ENCODE peak calls at places on chromosomes 12 and 14, in ten cellular contexts. I, B, C, A, R, N, V, U, L and H are unnamed samples.

GRCh38 chr12:22334696-22335290 is at the start of gene ST8SIA1:
- DNase-seq in R (no peak), U (peak; percentile 72), V (peak; percentile 15), C (peak; percentile 72), I (no peak), A (peak; percentile 33), L (no peak), B (peak; percentile 77), N (no peak), H (no peak)

GRCh38 chr12:31749024-31749704 is 20.3 kb upstream of the AMN1 start:
- DNase-seq in I (peak; percentile 100), B (peak; percentile 89), N (peak; percentile 99), A (peak; percentile 98), U (no peak), L (peak; percentile 99), C (no peak), R (peak; percentile 96), V (peak; percentile 95), H (peak; percentile 75)

GRCh38 chr12:57368349-57369095 is 62.3 kb downstream of the R3HDM2 start:
- DNase-seq in V (peak; percentile 13), A (no peak), U (no peak), N (no peak), I (peak; percentile 97), C (no peak), B (peak; percentile 27), L (no peak), R (no peak), H (no peak)

GRCh38 chr12:100858658-100859057 is 64.1 kb downstream of the ANO4 start:
- DNase-seq in B (no peak), L (peak; percentile 63), R (no peak), I (no peak), N (peak; percentile 69), A (no peak), U (no peak), C (no peak), V (peak; percentile 75), H (no peak)

GRCh38 chr14:100330396-100330931 is 7.3 kb downstream of the SLC25A47 start:
- DNase-seq in V (no peak), I (no peak), B (no peak), N (no peak), C (no peak), U (no peak), R (no peak), L (no peak), A (no peak), H (no peak)

GRCh38 chr12:23431006-23431405 is 518.5 kb downstream of the SOX5 start:
- DNase-seq in R (no peak), I (no peak), C (no peak), B (no peak), N (peak; percentile 63), A (no peak), V (no peak), L (peak; percentile 50), U (no peak), H (no peak)

GRCh38 chr14:35370969-35371368 is 33.6 kb downstream of the NFKBIA start:
- DNase-seq in A (no peak), U (no peak), I (no peak), N (no peak), V (no peak), L (no peak), R (no peak), B (no peak), C (no peak), H (no peak)

GRCh38 chr12:109726511-109727038 is 12.9 kb downstream of the FAM222A start:
- DNase-seq in A (no peak), U (no peak), V (no peak), C (peak; percentile 57), R (no peak), B (no peak), I (no peak), N (no peak), L (no peak), H (no peak)

GRCh38 chr12:464484-465267 is 4.9 kb downstream of the B4GALNT3 start:
- DNase-seq in U (no peak), V (no peak), N (peak; percentile 26), R (no peak), B (no peak), L (peak; percentile 10), C (no peak), A (no peak), I (no peak), H (no peak)

GRCh38 chr12:6691473-6691872 is 2.3 kb upstream of the ZNF384 start:
- DNase-seq in U (no peak), I (no peak), A (no peak), V (peak; percentile 73), N (peak; percentile 65), L (peak; percentile 37), R (no peak), C (no peak), B (peak; percentile 6), H (peak; percentile 63)

GRCh38 chr12:13193403-13194100 is 3.0 kb upstream of the EMP1 start:
- DNase-seq in V (no peak), L (no peak), U (no peak), C (no peak), R (no peak), A (no peak), B (no peak), I (no peak), N (no peak), H (no peak)

GRCh38 chr12:79407671-79408622 is 282.8 kb downstream of the PAWR start:
- DNase-seq in B (peak; percentile 85), C (no peak), L (peak; percentile 79), I (peak; percentile 85), R (peak; percentile 94), N (peak; percentile 85), V (peak; percentile 92), A (peak; percentile 70), U (peak; percentile 15), H (peak; percentile 77)

GRCh38 chr12:53595212-53595611 is 31.0 kb downstream of the ATF7 start:
- DNase-seq in B (no peak), N (no peak), U (no peak), R (peak; percentile 18), A (no peak), V (no peak), C (no peak), L (no peak), I (no peak), H (no peak)

GRCh38 chr12:61311413-61311812 is 948.8 kb upstream of the USP15 start:
- DNase-seq in L (no peak), C (no peak), A (no peak), U (no peak), B (no peak), V (no peak), R (no peak), I (no peak), N (no peak), H (no peak)

GRCh38 chr14:76309572-76310551 is 66.1 kb upstream of the ESRRB start:
- DNase-seq in I (no peak), C (no peak), A (no peak), N (no peak), R (no peak), B (peak; percentile 60), V (no peak), U (no peak), L (no peak), H (no peak)
- H3K4me3 ChIP-seq in I (no peak overlapping the region), C (no peak overlapping the region), A (no peak overlapping the region), N (no peak overlapping the region), R (no peak overlapping the region), B (peak overlapping the region; percentile 58), V (no peak overlapping the region), U (no peak overlapping the region), L (no peak overlapping the region), H (no peak overlapping the region)

GRCh38 chr12:114405199-114405448 is 820 bp downstream of the TBX5 start:
- DNase-seq in V (no peak), U (no peak), L (no peak), C (no peak), B (no peak), R (no peak), I (no peak), A (no peak), N (no peak), H (no peak)

GRCh38 chr12:114403690-114404450 is 2.1 kb downstream of the TBX5 start:
- DNase-seq in B (peak; percentile 71), U (no peak), A (no peak), V (no peak), N (no peak), C (no peak), L (no peak), I (no peak), R (no peak), H (no peak)

GRCh38 chr12:114404451-114405198 is 1.3 kb downstream of the TBX5 start:
- DNase-seq in C (no peak), V (no peak), I (no peak), U (no peak), L (no peak), N (no peak), R (no peak), A (no peak), B (peak; percentile 39), H (no peak)

GRCh38 chr12:114401346-114402320 is 4.3 kb downstream of the TBX5 start:
- DNase-seq in N (no peak), B (no peak), U (no peak), I (no peak), C (no peak), V (no peak), R (no peak), A (no peak), L (no peak), H (no peak)

DNA sequence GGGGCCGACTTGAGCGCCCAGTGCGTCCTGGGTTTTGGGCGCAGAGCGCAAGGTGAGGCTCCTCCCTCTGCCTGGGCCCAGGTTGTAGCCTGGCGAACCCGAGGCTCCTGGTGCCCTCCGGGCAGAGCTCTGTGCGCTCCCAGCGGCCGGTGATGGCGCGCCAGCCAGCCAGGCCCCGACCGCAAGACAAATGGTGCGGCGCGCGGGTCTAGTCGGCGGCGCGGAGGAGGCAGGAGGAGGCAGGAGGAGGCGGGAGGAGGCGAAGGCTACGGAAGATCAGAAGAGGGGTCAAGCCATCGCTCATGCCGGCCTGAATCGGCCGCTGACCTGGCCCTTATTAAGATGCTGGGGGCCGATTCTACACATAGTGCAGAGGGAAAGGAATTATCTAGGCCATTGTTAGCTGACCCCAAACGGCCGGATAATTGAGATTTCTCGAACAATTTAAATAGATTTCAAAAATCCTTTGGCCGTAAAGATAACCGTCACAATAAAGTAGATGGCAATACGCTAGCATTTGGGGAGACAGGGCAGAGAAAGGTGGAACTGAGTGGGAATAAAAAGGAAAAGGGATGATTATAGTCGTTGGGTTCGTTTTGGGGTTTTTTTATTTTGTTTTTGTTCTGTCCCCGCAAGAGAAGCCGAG is 2.8 kb downstream of the TBX5 start:
- DNase-seq in A (no peak), N (no peak), V (peak; percentile 49), I (no peak), R (no peak), B (peak; percentile 93), L (no peak), C (no peak), U (no peak), H (no peak)
- TF ChIP-seq CTCF in A (no peak), N (no peak), V (peak; percentile 21), I (no peak), R (no peak), B (peak; percentile 44), L (no peak), C (no peak), U (no peak), H (no peak)

GRCh38 chr14:22533057-22533704 is 55.8 kb downstream of the DAD1 start:
- DNase-seq in V (no peak), R (no peak), B (no peak), I (no peak), L (no peak), U (no peak), N (no peak), C (no peak), A (peak; percentile 49), H (no peak)
- H3K4me3 ChIP-seq in V (no peak overlapping the region), R (no peak overlapping the region), B (no peak overlapping the region), I (no peak overlapping the region), L (no peak overlapping the region), U (no peak overlapping the region), N (no peak overlapping the region), C (no peak overlapping the region), A (peak overlapping the region; percentile 56), H (no peak overlapping the region)

GRCh38 chr14:56874375-56874774 is 64.1 kb upstream of the OTX2 start:
- DNase-seq in U (no peak), R (peak; percentile 70), C (no peak), I (peak; percentile 39), B (peak; percentile 88), L (no peak), A (peak; percentile 29), N (no peak), V (no peak), H (no peak)
- TF ChIP-seq CTCF in U (no peak), R (peak; percentile 93), C (no peak), I (peak; percentile 21), B (peak; percentile 82), L (no peak), A (peak; percentile 46), N (no peak), V (no peak), H (no peak)